ENCODE peak calls at places on chromosomes 1 and 21, in five cellular contexts. One of them, this sample, is unnamed.

GRCh38 chr1:244920911-244921310 is 56.6 kb upstream of the HNRNPU start:
- DNase-seq in ovary: no peak
- DNase-seq in SJSA1: no peak
- DNase-seq in CD8-positive, alpha-beta T cell: no peak
- DNase-seq in mesendoderm: no peak
- DNase-seq in this sample: no peak

GRCh38 chr1:201528631-201529260 is 10.2 kb upstream of the NAV1 start:
- DNase-seq in ovary: no peak
- DNase-seq in SJSA1: no peak
- DNase-seq in CD8-positive, alpha-beta T cell: no peak
- DNase-seq in mesendoderm: no peak
- DNase-seq in this sample: no peak

GRCh38 chr1:46401964-46402626 is 8.0 kb downstream of the FAAH start:
- DNase-seq in ovary: peak
- DNase-seq in SJSA1: no peak
- DNase-seq in CD8-positive, alpha-beta T cell: no peak
- DNase-seq in mesendoderm: peak
- DNase-seq in this sample: peak

GRCh38 chr21:37266515-37267221 is 466 bp downstream of the VPS26C start:
- DNase-seq in ovary: no peak
- DNase-seq in SJSA1: peak
- DNase-seq in CD8-positive, alpha-beta T cell: no peak
- DNase-seq in mesendoderm: peak
- DNase-seq in this sample: peak

GRCh38 chr21:35457097-35457496 is 408.0 kb upstream of the RUNX1 start:
- DNase-seq in ovary: no peak
- DNase-seq in SJSA1: no peak
- DNase-seq in CD8-positive, alpha-beta T cell: no peak
- DNase-seq in mesendoderm: no peak
- DNase-seq in this sample: no peak

GRCh38 chr1:206587904-206588303 is 24.4 kb downstream of the EIF2D start:
- DNase-seq in ovary: no peak
- DNase-seq in SJSA1: no peak
- DNase-seq in CD8-positive, alpha-beta T cell: no peak
- DNase-seq in mesendoderm: no peak
- DNase-seq in this sample: peak

GRCh38 chr1:155504207-155504606 is 58.4 kb downstream of the ASH1L start:
- DNase-seq in ovary: no peak
- DNase-seq in SJSA1: peak
- DNase-seq in CD8-positive, alpha-beta T cell: no peak
- DNase-seq in mesendoderm: peak
- DNase-seq in this sample: no peak

GRCh38 chr21:37416914-37417313 is 50.3 kb downstream of the DYRK1A start:
- DNase-seq in ovary: no peak
- DNase-seq in SJSA1: no peak
- DNase-seq in CD8-positive, alpha-beta T cell: no peak
- DNase-seq in mesendoderm: no peak
- DNase-seq in this sample: no peak

GRCh38 chr1:207444514-207445208 is 9.5 kb upstream of the CR2 start:
- DNase-seq in ovary: no peak
- DNase-seq in SJSA1: no peak
- DNase-seq in CD8-positive, alpha-beta T cell: no peak
- DNase-seq in mesendoderm: no peak
- DNase-seq in this sample: no peak

GRCh38 chr1:16903054-16903453 is 7.3 kb downstream of the RNU1-2 start:
- DNase-seq in ovary: no peak
- DNase-seq in SJSA1: peak
- DNase-seq in CD8-positive, alpha-beta T cell: no peak
- DNase-seq in mesendoderm: peak
- DNase-seq in this sample: no peak

GRCh38 chr1:230754831-230755230 is 7.6 kb downstream of the CAPN9 start:
- DNase-seq in ovary: no peak
- DNase-seq in SJSA1: no peak
- DNase-seq in CD8-positive, alpha-beta T cell: no peak
- DNase-seq in mesendoderm: no peak
- DNase-seq in this sample: no peak

GRCh38 chr1:167488786-167489185 is 29.5 kb downstream of the CD247 start:
- DNase-seq in ovary: no peak
- DNase-seq in SJSA1: no peak
- DNase-seq in CD8-positive, alpha-beta T cell: no peak
- DNase-seq in mesendoderm: peak
- DNase-seq in this sample: peak

GRCh38 chr21:44972821-44973220 is 33.0 kb downstream of the SLX9 start:
- DNase-seq in ovary: no peak
- DNase-seq in SJSA1: no peak
- DNase-seq in CD8-positive, alpha-beta T cell: no peak
- DNase-seq in mesendoderm: no peak
- DNase-seq in this sample: peak

GRCh38 chr1:183144752-183145151 is 41.3 kb upstream of the LAMC2 start:
- DNase-seq in ovary: no peak
- DNase-seq in SJSA1: no peak
- DNase-seq in CD8-positive, alpha-beta T cell: no peak
- DNase-seq in mesendoderm: no peak
- DNase-seq in this sample: no peak

GRCh38 chr1:19606817-19607706 is 37.0 kb upstream of the NBL1 start:
- DNase-seq in ovary: no peak
- DNase-seq in SJSA1: peak
- DNase-seq in CD8-positive, alpha-beta T cell: no peak
- DNase-seq in mesendoderm: no peak
- DNase-seq in this sample: no peak

GRCh38 chr1:161052899-161053298 is 7.1 kb upstream of the USF1 start:
- DNase-seq in ovary: no peak
- DNase-seq in SJSA1: no peak
- DNase-seq in CD8-positive, alpha-beta T cell: no peak
- DNase-seq in mesendoderm: no peak
- DNase-seq in this sample: no peak

GRCh38 chr1:156813750-156814570 is 2.7 kb downstream of the SH2D2A start:
- DNase-seq in ovary: peak
- DNase-seq in SJSA1: no peak
- DNase-seq in CD8-positive, alpha-beta T cell: peak
- DNase-seq in mesendoderm: peak
- DNase-seq in this sample: peak

GRCh38 chr21:33663241-33663640 is 20.9 kb downstream of the ITSN1 start:
- DNase-seq in ovary: no peak
- DNase-seq in SJSA1: no peak
- DNase-seq in CD8-positive, alpha-beta T cell: no peak
- DNase-seq in mesendoderm: no peak
- DNase-seq in this sample: no peak

GRCh38 chr1:19525607-19526545 is 40.5 kb upstream of the CAPZB start:
- DNase-seq in ovary: no peak
- DNase-seq in SJSA1: peak
- DNase-seq in CD8-positive, alpha-beta T cell: no peak
- DNase-seq in mesendoderm: no peak
- DNase-seq in this sample: no peak

GRCh38 chr1:43367026-43367903 is 546 bp downstream of the ELOVL1 start:
- DNase-seq in ovary: peak
- DNase-seq in SJSA1: peak
- DNase-seq in CD8-positive, alpha-beta T cell: no peak
- DNase-seq in mesendoderm: peak
- DNase-seq in this sample: peak

GRCh38 chr1:205317311-205317917 is 4.1 kb downstream of the NUAK2 start:
- DNase-seq in ovary: peak
- DNase-seq in SJSA1: no peak
- DNase-seq in CD8-positive, alpha-beta T cell: no peak
- DNase-seq in mesendoderm: no peak
- DNase-seq in this sample: peak

GRCh38 chr21:27759091-27759659 is 792.3 kb upstream of the ADAMTS5 start:
- DNase-seq in ovary: no peak
- DNase-seq in SJSA1: no peak
- DNase-seq in CD8-positive, alpha-beta T cell: no peak
- DNase-seq in mesendoderm: peak
- DNase-seq in this sample: peak

GRCh38 chr1:115641762-115642167 is at the start of gene VANGL1:
- DNase-seq in ovary: peak
- DNase-seq in SJSA1: peak
- DNase-seq in CD8-positive, alpha-beta T cell: no peak
- DNase-seq in mesendoderm: peak
- DNase-seq in this sample: peak

GRCh38 chr1:77779529-77780281 is at the start of gene MIGA1:
- DNase-seq in ovary: peak
- DNase-seq in SJSA1: peak
- DNase-seq in CD8-positive, alpha-beta T cell: peak
- DNase-seq in mesendoderm: peak
- DNase-seq in this sample: peak

GRCh38 chr21:46154155-46154954 is 1.0 kb downstream of the FTCD start:
- DNase-seq in ovary: no peak
- DNase-seq in SJSA1: no peak
- DNase-seq in CD8-positive, alpha-beta T cell: no peak
- DNase-seq in mesendoderm: no peak
- DNase-seq in this sample: peak

GRCh38 chr1:200749090-200749489 is 10.4 kb downstream of the CAMSAP2 start:
- DNase-seq in ovary: no peak
- DNase-seq in SJSA1: no peak
- DNase-seq in CD8-positive, alpha-beta T cell: no peak
- DNase-seq in mesendoderm: no peak
- DNase-seq in this sample: no peak

GRCh38 chr1:14826172-14826636 is 227.7 kb downstream of the KAZN start:
- DNase-seq in ovary: peak
- DNase-seq in SJSA1: peak
- DNase-seq in CD8-positive, alpha-beta T cell: no peak
- DNase-seq in mesendoderm: no peak
- DNase-seq in this sample: peak

GRCh38 chr1:3271866-3272265 is 182.6 kb upstream of the ARHGEF16 start:
- DNase-seq in ovary: no peak
- DNase-seq in SJSA1: no peak
- DNase-seq in CD8-positive, alpha-beta T cell: no peak
- DNase-seq in mesendoderm: no peak
- DNase-seq in this sample: no peak

GRCh38 chr21:46144464-46145070 is 10.8 kb downstream of the FTCD start:
- DNase-seq in ovary: no peak
- DNase-seq in SJSA1: no peak
- DNase-seq in CD8-positive, alpha-beta T cell: no peak
- DNase-seq in mesendoderm: peak
- DNase-seq in this sample: no peak

GRCh38 chr1:153192697-153193096 is 10.5 kb upstream of the LELP1 start:
- DNase-seq in ovary: no peak
- DNase-seq in SJSA1: no peak
- DNase-seq in CD8-positive, alpha-beta T cell: no peak
- DNase-seq in mesendoderm: peak
- DNase-seq in this sample: no peak

GRCh38 chr1:109050228-109050995 is 8.5 kb upstream of the WDR47 start:
- DNase-seq in ovary: no peak
- DNase-seq in SJSA1: no peak
- DNase-seq in CD8-positive, alpha-beta T cell: no peak
- DNase-seq in mesendoderm: no peak
- DNase-seq in this sample: no peak

GRCh38 chr1:23627065-23627464 is 64.5 kb upstream of the RPL11 start:
- DNase-seq in ovary: no peak
- DNase-seq in SJSA1: no peak
- DNase-seq in CD8-positive, alpha-beta T cell: no peak
- DNase-seq in mesendoderm: no peak
- DNase-seq in this sample: no peak

GRCh38 chr1:23622284-23622683 is 63.0 kb upstream of the ID3 start:
- DNase-seq in ovary: no peak
- DNase-seq in SJSA1: no peak
- DNase-seq in CD8-positive, alpha-beta T cell: no peak
- DNase-seq in mesendoderm: no peak
- DNase-seq in this sample: no peak

GRCh38 chr1:23625929-23626535 is 65.6 kb upstream of the RPL11 start:
- DNase-seq in ovary: no peak
- DNase-seq in SJSA1: no peak
- DNase-seq in CD8-positive, alpha-beta T cell: no peak
- DNase-seq in mesendoderm: no peak
- DNase-seq in this sample: no peak

GRCh38 chr1:23625459-23625858 is 66.1 kb upstream of the RPL11 start:
- DNase-seq in ovary: no peak
- DNase-seq in SJSA1: no peak
- DNase-seq in CD8-positive, alpha-beta T cell: no peak
- DNase-seq in mesendoderm: no peak
- DNase-seq in this sample: no peak

GRCh38 chr1:23624440-23624839 is 65.1 kb upstream of the ID3 start:
- DNase-seq in ovary: no peak
- DNase-seq in SJSA1: peak
- DNase-seq in CD8-positive, alpha-beta T cell: no peak
- DNase-seq in mesendoderm: no peak
- DNase-seq in this sample: no peak
- H3K27ac ChIP-seq in ovary: no peak
- H3K27ac ChIP-seq in SJSA1: peak
- H3K27ac ChIP-seq in CD8-positive, alpha-beta T cell: no peak
- H3K27ac ChIP-seq in mesendoderm: no peak
- H3K27ac ChIP-seq in this sample: no peak

DNA sequence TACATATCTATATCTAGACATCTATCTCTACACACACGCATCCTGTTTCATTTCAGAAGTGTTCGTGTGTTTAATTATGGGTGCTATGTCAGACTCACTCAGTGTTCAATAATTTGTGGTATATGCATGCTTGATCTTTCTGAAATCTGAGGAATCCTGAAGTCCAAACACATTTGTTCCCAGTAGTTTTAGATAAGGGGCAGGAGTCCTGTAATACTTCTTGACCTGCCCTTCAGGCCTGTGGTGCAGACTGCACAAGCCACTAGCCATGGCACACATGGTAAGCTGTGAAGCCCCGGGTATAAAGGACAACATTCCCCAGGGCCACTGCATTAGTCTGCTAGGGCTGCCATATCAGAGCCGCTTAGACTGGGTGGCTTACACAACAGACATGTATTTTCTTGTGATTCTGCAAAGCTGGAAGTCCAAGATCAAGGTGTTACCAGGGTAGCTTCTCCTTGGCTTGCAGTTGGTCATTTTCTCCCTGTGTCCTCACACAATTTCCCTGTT is 267.2 kb downstream of the RHOU start:
- DNase-seq in ovary: no peak
- DNase-seq in SJSA1: no peak
- DNase-seq in CD8-positive, alpha-beta T cell: no peak
- DNase-seq in mesendoderm: no peak
- DNase-seq in this sample: no peak
- H3K27ac ChIP-seq in ovary: no peak
- H3K27ac ChIP-seq in SJSA1: no peak
- H3K27ac ChIP-seq in CD8-positive, alpha-beta T cell: no peak
- H3K27ac ChIP-seq in mesendoderm: no peak
- H3K27ac ChIP-seq in this sample: no peak

GRCh38 chr1:88791192-88791591 is 100.2 kb downstream of the GTF2B start:
- DNase-seq in ovary: no peak
- DNase-seq in SJSA1: no peak
- DNase-seq in CD8-positive, alpha-beta T cell: no peak
- DNase-seq in mesendoderm: no peak
- DNase-seq in this sample: no peak
- H3K27ac ChIP-seq in ovary: no peak
- H3K27ac ChIP-seq in SJSA1: no peak
- H3K27ac ChIP-seq in CD8-positive, alpha-beta T cell: no peak
- H3K27ac ChIP-seq in mesendoderm: no peak
- H3K27ac ChIP-seq in this sample: no peak

GRCh38 chr1:56540467-56540866 is 38.9 kb downstream of the PLPP3 start:
- DNase-seq in ovary: no peak
- DNase-seq in SJSA1: peak
- DNase-seq in CD8-positive, alpha-beta T cell: no peak
- DNase-seq in mesendoderm: no peak
- DNase-seq in this sample: no peak

GRCh38 chr1:56535949-56536348 is 43.4 kb downstream of the PLPP3 start:
- DNase-seq in ovary: no peak
- DNase-seq in SJSA1: no peak
- DNase-seq in CD8-positive, alpha-beta T cell: no peak
- DNase-seq in mesendoderm: no peak
- DNase-seq in this sample: no peak

GRCh38 chr1:56539403-56539802 is 40.0 kb downstream of the PLPP3 start:
- DNase-seq in ovary: no peak
- DNase-seq in SJSA1: peak
- DNase-seq in CD8-positive, alpha-beta T cell: no peak
- DNase-seq in mesendoderm: no peak
- DNase-seq in this sample: no peak

GRCh38 chr1:56535362-56535761 is 44.0 kb downstream of the PLPP3 start:
- DNase-seq in ovary: no peak
- DNase-seq in SJSA1: peak
- DNase-seq in CD8-positive, alpha-beta T cell: no peak
- DNase-seq in mesendoderm: peak
- DNase-seq in this sample: no peak

GRCh38 chr1:56537660-56538059 is 41.7 kb downstream of the PLPP3 start:
- DNase-seq in ovary: no peak
- DNase-seq in SJSA1: no peak
- DNase-seq in CD8-positive, alpha-beta T cell: no peak
- DNase-seq in mesendoderm: no peak
- DNase-seq in this sample: no peak
- H3K27ac ChIP-seq in ovary: no peak
- H3K27ac ChIP-seq in SJSA1: no peak
- H3K27ac ChIP-seq in CD8-positive, alpha-beta T cell: no peak
- H3K27ac ChIP-seq in mesendoderm: no peak
- H3K27ac ChIP-seq in this sample: no peak